ENCODE peak calls at places on chromosome 6, in eight cellular contexts. S, Z, H, X, I, O, T and J are unnamed samples.

GRCh38 chr6:10297825-10298224 is 117.0 kb downstream of the TFAP2A start:
- DNase-seq in S (no peak), Z (no peak), H (no peak), X (no peak), I (no peak), O (no peak), T (no peak), J (no peak)

GRCh38 chr6:147508073-147508870 is at the start of gene SAMD5:
- DNase-seq in S (peak), Z (no peak), H (peak), X (peak), I (peak), O (peak), T (peak), J (peak)

GRCh38 chr6:41072836-41073202 is at the start of gene NFYA:
- DNase-seq in S (no peak), Z (no peak), H (no peak), X (no peak), I (peak), O (no peak), T (no peak), J (no peak)

GRCh38 chr6:25578538-25578937 is 73.5 kb upstream of the SCGN start:
- DNase-seq in S (no peak), Z (no peak), H (no peak), X (no peak), I (no peak), O (no peak), T (no peak), J (no peak)

GRCh38 chr6:88997365-88997764 is 33.9 kb upstream of the RNGTT start:
- DNase-seq in S (no peak), Z (no peak), H (no peak), X (no peak), I (no peak), O (no peak), T (no peak), J (no peak)

GRCh38 chr6:154721460-154721859 is 11.8 kb upstream of the SCAF8 start:
- DNase-seq in S (no peak), Z (peak), H (no peak), X (peak), I (no peak), O (no peak), T (peak), J (no peak)

GRCh38 chr6:12890171-12890790 is 173.7 kb downstream of the PHACTR1 start:
- DNase-seq in S (no peak), Z (no peak), H (peak), X (no peak), I (no peak), O (no peak), T (no peak), J (no peak)

GRCh38 chr6:130029163-130029562 is 10.8 kb downstream of the L3MBTL3 start:
- DNase-seq in S (no peak), Z (no peak), H (no peak), X (no peak), I (no peak), O (no peak), T (no peak), J (no peak)

GRCh38 chr6:3797231-3798200 is 46.0 kb upstream of the PXDC1 start:
- DNase-seq in S (no peak), Z (peak), H (peak), X (peak), I (no peak), O (no peak), T (peak), J (no peak)

GRCh38 chr6:121321282-121321681 is 13.0 kb downstream of the TBC1D32 start:
- DNase-seq in S (no peak), Z (no peak), H (no peak), X (no peak), I (no peak), O (no peak), T (no peak), J (no peak)

GRCh38 chr6:41940759-41941279 is 789 bp downstream of the CCND3 start:
- DNase-seq in S (peak), Z (no peak), H (peak), X (peak), I (peak), O (peak), T (no peak), J (peak)

GRCh38 chr6:106510090-106510970 is 119.0 kb downstream of the RTN4IP1 start:
- DNase-seq in S (peak), Z (peak), H (peak), X (peak), I (peak), O (peak), T (no peak), J (peak)

GRCh38 chr6:71324179-71324791 is 35.7 kb downstream of the OGFRL1 start:
- DNase-seq in S (no peak), Z (no peak), H (no peak), X (no peak), I (no peak), O (no peak), T (no peak), J (no peak)

GRCh38 chr6:13505345-13505734 is 17.9 kb upstream of the GFOD1 start:
- DNase-seq in S (no peak), Z (no peak), H (no peak), X (no peak), I (no peak), O (no peak), T (no peak), J (no peak)

GRCh38 chr6:40148882-40149573 is 214.8 kb upstream of the MOCS1 start:
- DNase-seq in S (no peak), Z (no peak), H (no peak), X (no peak), I (no peak), O (no peak), T (no peak), J (no peak)

GRCh38 chr6:105593805-105594231 is 190.9 kb upstream of the PREP start:
- DNase-seq in S (no peak), Z (no peak), H (no peak), X (no peak), I (no peak), O (no peak), T (no peak), J (no peak)

GRCh38 chr6:41471064-41471895 is 74.9 kb upstream of the FOXP4 start:
- DNase-seq in S (no peak), Z (no peak), H (no peak), X (no peak), I (no peak), O (no peak), T (no peak), J (no peak)

GRCh38 chr6:50850223-50850751 is 31.6 kb downstream of the TFAP2B start:
- DNase-seq in S (no peak), Z (no peak), H (no peak), X (no peak), I (peak), O (no peak), T (no peak), J (no peak)

GRCh38 chr6:90468080-90468479 is 118.8 kb downstream of the MAP3K7 start:
- DNase-seq in S (no peak), Z (no peak), H (no peak), X (peak), I (no peak), O (no peak), T (no peak), J (no peak)

GRCh38 chr6:80767808-80768207 is 661.3 kb downstream of the BCKDHB start:
- DNase-seq in S (peak), Z (no peak), H (no peak), X (peak), I (no peak), O (peak), T (peak), J (no peak)

GRCh38 chr6:39169448-39170344 is 54.7 kb upstream of the SAYSD1 start:
- DNase-seq in S (no peak), Z (peak), H (no peak), X (no peak), I (no peak), O (no peak), T (no peak), J (no peak)

GRCh38 chr6:3322366-3322890 is 63.7 kb downstream of the PSMG4 start:
- DNase-seq in S (no peak), Z (no peak), H (no peak), X (no peak), I (no peak), O (no peak), T (no peak), J (no peak)

GRCh38 chr6:121817141-121817540 is 381.7 kb downstream of the GJA1 start:
- DNase-seq in S (no peak), Z (no peak), H (peak), X (peak), I (no peak), O (no peak), T (no peak), J (no peak)

GRCh38 chr6:56235245-56235644 is 12.1 kb downstream of the COL21A1 start:
- DNase-seq in S (no peak), Z (no peak), H (no peak), X (no peak), I (no peak), O (no peak), T (no peak), J (no peak)

GRCh38 chr6:125104425-125104824 is 49.1 kb upstream of the TPD52L1 start:
- DNase-seq in S (no peak), Z (no peak), H (no peak), X (peak), I (peak), O (no peak), T (peak), J (no peak)

GRCh38 chr6:30325873-30326445 is 768 bp upstream of the TRIM39 start:
- DNase-seq in S (no peak), Z (peak), H (no peak), X (no peak), I (peak), O (peak), T (no peak), J (no peak)

GRCh38 chr6:30326446-30327231 is at the start of gene TRIM39:
- DNase-seq in S (peak), Z (peak), H (peak), X (peak), I (peak), O (peak), T (peak), J (peak)

GRCh38 chr6:30325150-30325872 is 1.4 kb upstream of the TRIM39 start:
- DNase-seq in S (peak), Z (no peak), H (peak), X (peak), I (peak), O (no peak), T (no peak), J (no peak)

GRCh38 chr6:30329331-30329730 is 2.6 kb downstream of the TRIM39 start:
- DNase-seq in S (peak), Z (no peak), H (no peak), X (no peak), I (no peak), O (peak), T (no peak), J (no peak)

DNA sequence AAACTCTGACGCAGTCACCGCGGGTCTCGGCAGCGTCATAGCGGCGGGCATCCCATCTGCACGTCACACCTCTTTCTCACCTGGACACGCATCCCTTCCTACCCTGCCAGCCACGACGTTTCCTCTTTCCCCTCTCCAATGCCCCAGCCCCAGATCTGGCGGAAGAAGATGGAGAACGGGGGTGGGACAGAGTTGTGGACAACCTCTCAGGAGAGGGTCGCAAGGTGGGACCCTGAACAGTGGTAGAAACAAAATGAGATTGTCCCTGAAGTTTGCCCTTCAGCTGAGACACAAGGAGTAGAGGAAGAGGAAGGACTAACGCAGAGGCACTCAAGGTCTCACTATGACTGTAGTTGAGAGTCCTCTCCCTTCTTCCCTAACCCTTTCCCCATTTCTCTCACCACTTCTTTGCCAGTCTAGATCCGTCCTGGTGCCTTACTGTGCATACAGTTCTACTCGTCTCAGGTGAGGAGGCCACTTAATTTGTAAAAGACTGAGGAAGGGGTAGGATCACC is 562 bp downstream of the TRIM39 start:
- DNase-seq in S (no peak), Z (no peak), H (no peak), X (no peak), I (no peak), O (no peak), T (no peak), J (no peak)
- H3K27ac ChIP-seq in S (peak), Z (peak), H (peak), X (peak), I (no peak), O (peak), T (peak), J (peak)

GRCh38 chr6:31247813-31248212 is 24.1 kb downstream of the HLA-C start:
- DNase-seq in S (no peak), Z (no peak), H (no peak), X (no peak), I (no peak), O (no peak), T (no peak), J (no peak)

GRCh38 chr6:31249184-31249583 is 22.7 kb downstream of the HLA-C start:
- DNase-seq in S (no peak), Z (no peak), H (no peak), X (no peak), I (no peak), O (no peak), T (no peak), J (no peak)

GRCh38 chr6:31252625-31253024 is 19.3 kb downstream of the HLA-C start:
- DNase-seq in S (no peak), Z (no peak), H (no peak), X (no peak), I (peak), O (no peak), T (no peak), J (no peak)
- TF ChIP-seq CTCF in S (no peak), Z (no peak), H (no peak), X (no peak), I (peak), O (no peak), T (no peak), J (no peak)

GRCh38 chr6:37981626-37982025 is 162.1 kb downstream of the ZFAND3 start:
- DNase-seq in S (no peak), Z (no peak), H (no peak), X (no peak), I (no peak), O (no peak), T (no peak), J (no peak)

GRCh38 chr6:37982320-37982719 is 162.8 kb downstream of the ZFAND3 start:
- DNase-seq in S (no peak), Z (no peak), H (no peak), X (no peak), I (no peak), O (no peak), T (no peak), J (no peak)

GRCh38 chr6:37980222-37980595 is 160.7 kb downstream of the ZFAND3 start:
- DNase-seq in S (no peak), Z (no peak), H (no peak), X (no peak), I (no peak), O (no peak), T (no peak), J (no peak)

GRCh38 chr6:37977715-37978114 is 158.2 kb downstream of the ZFAND3 start:
- DNase-seq in S (no peak), Z (no peak), H (no peak), X (no peak), I (no peak), O (no peak), T (no peak), J (no peak)

DNA sequence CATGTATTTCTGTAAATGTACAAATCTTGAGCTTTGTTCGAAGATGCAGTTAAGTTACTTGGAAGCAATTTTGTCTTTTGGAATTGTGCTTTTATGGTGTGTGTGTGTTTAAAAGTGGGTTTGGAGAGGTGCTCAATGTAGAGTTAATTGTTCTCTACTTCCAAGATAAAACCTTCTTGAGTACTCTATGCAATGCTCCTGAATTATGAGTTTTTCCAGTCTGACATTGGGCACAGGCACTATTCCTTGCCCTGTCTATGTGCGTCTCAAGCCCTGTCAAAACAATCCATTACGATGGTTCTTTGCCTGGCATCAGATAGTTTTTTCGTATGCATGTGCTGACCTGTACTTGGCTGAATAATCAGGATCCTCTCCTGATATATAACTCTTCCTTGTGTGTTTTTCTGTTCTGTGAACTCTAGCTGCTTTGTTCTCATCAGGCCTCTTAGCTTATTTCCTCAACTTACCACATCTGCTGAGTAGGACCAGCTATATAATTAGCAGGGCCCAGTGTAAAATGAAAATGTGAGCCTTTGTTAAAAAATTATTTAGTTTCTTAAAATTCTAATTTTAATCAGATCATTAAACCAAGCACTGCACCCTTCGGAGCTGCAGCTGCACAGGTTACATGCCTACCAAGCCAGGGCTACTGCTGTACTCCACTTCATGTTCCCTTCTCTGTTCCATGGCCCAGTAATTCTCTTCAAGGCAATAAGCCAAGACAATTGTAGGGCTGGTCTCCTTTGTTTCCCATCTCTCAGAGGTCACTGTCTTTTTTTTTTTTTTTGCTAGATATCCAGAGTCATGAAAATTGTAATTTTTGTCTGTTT is 160.1 kb downstream of the ZFAND3 start:
- DNase-seq in S (no peak), Z (no peak), H (no peak), X (no peak), I (peak), O (no peak), T (no peak), J (no peak)
- H3K27ac ChIP-seq in S (no peak), Z (no peak), H (no peak), X (no peak), I (peak), O (no peak), T (no peak), J (no peak)

GRCh38 chr6:166541366-166541765 is 45.1 kb downstream of the RAMACL start:
- DNase-seq in S (no peak), Z (no peak), H (no peak), X (no peak), I (no peak), O (no peak), T (no peak), J (no peak)
- TF ChIP-seq CTCF in S (no peak), Z (no peak), H (no peak), X (no peak), I (no peak), O (no peak), T (no peak), J (no peak)

DNA sequence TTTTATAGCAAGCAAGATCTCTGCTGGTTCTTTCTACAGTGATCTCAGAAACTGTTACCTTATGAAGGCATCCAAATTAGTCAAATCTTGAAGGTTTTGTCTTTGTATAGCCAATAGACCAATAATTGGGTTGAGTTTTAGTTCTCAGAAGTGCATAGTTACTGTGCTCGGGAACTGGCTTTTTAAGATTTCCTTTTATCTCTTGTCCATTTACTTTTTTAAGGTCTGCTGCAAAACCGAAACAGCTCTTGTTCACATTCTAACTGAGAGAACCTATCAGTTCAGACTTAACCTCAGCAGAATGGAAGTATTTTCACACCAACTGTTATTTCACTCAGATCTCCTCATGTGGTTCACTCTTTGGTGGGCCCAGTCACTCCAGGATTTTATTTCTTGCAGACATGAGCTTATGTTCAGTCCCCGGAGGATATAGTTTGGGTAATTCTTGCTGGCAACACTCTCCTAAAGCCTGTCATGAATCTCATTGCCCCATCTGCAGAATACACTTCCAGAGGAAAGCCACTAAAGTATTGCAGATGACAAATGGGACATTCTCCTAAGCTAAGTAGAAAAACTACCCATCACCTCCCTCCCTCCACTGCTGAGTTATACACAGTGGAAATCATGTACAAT is 55.6 kb downstream of the TPBG start:
- DNase-seq in S (no peak), Z (no peak), H (no peak), X (no peak), I (no peak), O (no peak), T (no peak), J (no peak)
- H3K27ac ChIP-seq in S (no peak), Z (no peak), H (peak), X (no peak), I (no peak), O (no peak), T (no peak), J (no peak)

GRCh38 chr6:111840821-111841220 is 32.4 kb downstream of the FYN start:
- DNase-seq in S (no peak), Z (no peak), H (no peak), X (no peak), I (no peak), O (no peak), T (no peak), J (no peak)
- TF ChIP-seq CTCF in S (no peak), Z (no peak), H (no peak), X (no peak), I (no peak), O (no peak), T (no peak), J (no peak)

GRCh38 chr6:31945507-31946369 is at the start of gene CFB:
- DNase-seq in S (peak), Z (peak), H (peak), X (peak), I (peak), O (peak), T (peak), J (peak)

GRCh38 chr6:31943742-31944141 is 2.2 kb upstream of the CFB start:
- DNase-seq in S (no peak), Z (no peak), H (no peak), X (no peak), I (no peak), O (no peak), T (no peak), J (no peak)

GRCh38 chr6:31947070-31947675 is 1.3 kb downstream of the CFB start:
- DNase-seq in S (no peak), Z (no peak), H (no peak), X (no peak), I (no peak), O (no peak), T (no peak), J (no peak)

GRCh38 chr6:31946370-31946885 is 533 bp downstream of the CFB start:
- DNase-seq in S (no peak), Z (no peak), H (no peak), X (no peak), I (no peak), O (no peak), T (no peak), J (no peak)

DNA sequence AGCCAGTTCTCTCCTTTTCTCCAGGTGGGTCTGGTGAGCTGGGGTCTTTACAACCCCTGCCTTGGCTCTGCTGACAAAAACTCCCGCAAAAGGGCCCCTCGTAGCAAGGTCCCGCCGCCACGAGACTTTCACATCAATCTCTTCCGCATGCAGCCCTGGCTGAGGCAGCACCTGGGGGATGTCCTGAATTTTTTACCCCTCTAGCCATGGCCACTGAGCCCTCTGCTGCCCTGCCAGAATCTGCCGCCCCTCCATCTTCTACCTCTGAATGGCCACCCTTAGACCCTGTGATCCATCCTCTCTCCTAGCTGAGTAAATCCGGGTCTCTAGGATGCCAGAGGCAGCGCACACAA is 765 bp upstream of the CFB start:
- DNase-seq in S (no peak), Z (no peak), H (no peak), X (no peak), I (no peak), O (no peak), T (no peak), J (no peak)
- H3K27ac ChIP-seq in S (peak), Z (peak), H (peak), X (no peak), I (no peak), O (peak), T (peak), J (peak)